ENCODE peak calls at places on chromosomes 4 and X, in seven cellular contexts. T, J, K, W, S, P and H are unnamed samples.

GRCh38 chr4:36292551-36293188 is 11.3 kb downstream of the DTHD1 start:
- DNase-seq in K (no peak), T (no peak), S (no peak), P (no peak), W (no peak), J (no peak), H (no peak)

GRCh38 chr4:185283723-185284122 is 74.3 kb downstream of the SNX25 start:
- DNase-seq in J (no peak), S (no peak), W (no peak), K (no peak), T (peak), P (no peak), H (no peak)

GRCh38 chr4:109967798-109968520 is 55.3 kb downstream of the EGF start:
- DNase-seq in P (no peak), K (no peak), J (no peak), S (no peak), T (no peak), W (no peak), H (peak)

GRCh38 chr4:173538148-173538902 is 8.3 kb upstream of the HAND2 start:
- DNase-seq in J (no peak), T (peak), P (peak), W (no peak), S (no peak), K (no peak), H (no peak)

GRCh38 chr4:45317276-45317675 is 590.9 kb upstream of the GNPDA2 start:
- DNase-seq in W (no peak), P (no peak), T (peak), J (no peak), K (no peak), S (no peak), H (no peak)

GRCh38 chr4:111649308-111649707 is 495.9 kb upstream of the FAM241A start:
- DNase-seq in J (no peak), W (no peak), T (no peak), P (no peak), S (no peak), K (no peak), H (no peak)

GRCh38 chrX:53077207-53078197 is 4.7 kb upstream of the TSPYL2 start:
- DNase-seq in J (no peak), W (no peak), S (no peak), K (no peak), T (no peak), P (no peak), H (no peak)

GRCh38 chr4:66629927-66630326 is 915.4 kb downstream of the CENPC start:
- DNase-seq in W (no peak), P (no peak), T (no peak), K (no peak), S (no peak), J (no peak), H (no peak)

GRCh38 chr4:173293663-173294062 is 40.5 kb downstream of the HMGB2 start:
- DNase-seq in P (no peak), W (no peak), K (no peak), J (no peak), T (no peak), S (no peak), H (no peak)